ENCODE peak calls at places on chromosomes 5 and 9, in five cellular contexts. One of them, this sample, is unnamed.

GRCh38 chr5:87408219-87408618 is 4.5 kb downstream of the CCNH start:
- DNase-seq in sigmoid colon: no peak
- DNase-seq in fibroblast of villous mesenchyme: no peak
- DNase-seq in fibroblast of pulmonary artery: no peak
- DNase-seq in progenitor cell of endocrine pancreas: no peak
- DNase-seq in this sample: no peak

GRCh38 chr9:92158097-92158601 is 42.9 kb upstream of the SPTLC1 start:
- DNase-seq in progenitor cell of endocrine pancreas: no peak
- DNase-seq in fibroblast of villous mesenchyme: no peak
- DNase-seq in sigmoid colon: no peak
- DNase-seq in fibroblast of pulmonary artery: no peak
- DNase-seq in this sample: no peak

GRCh38 chr5:151742870-151743294 is 15.5 kb downstream of the ATOX1 start:
- DNase-seq in progenitor cell of endocrine pancreas: peak
- DNase-seq in sigmoid colon: peak
- DNase-seq in fibroblast of villous mesenchyme: peak
- DNase-seq in fibroblast of pulmonary artery: peak
- DNase-seq in this sample: no peak

GRCh38 chr9:33924978-33925797 is 108.2 kb downstream of the UBE2R2 start:
- DNase-seq in fibroblast of villous mesenchyme: peak
- DNase-seq in progenitor cell of endocrine pancreas: peak
- DNase-seq in fibroblast of pulmonary artery: peak
- DNase-seq in sigmoid colon: no peak
- DNase-seq in this sample: no peak

GRCh38 chr9:36140086-36141084 is 3.9 kb downstream of the GLIPR2 start:
- DNase-seq in progenitor cell of endocrine pancreas: no peak
- DNase-seq in fibroblast of villous mesenchyme: no peak
- DNase-seq in fibroblast of pulmonary artery: no peak
- DNase-seq in sigmoid colon: peak
- DNase-seq in this sample: no peak

GRCh38 chr9:110156902-110157301 is 51.1 kb downstream of the C9orf152 start:
- DNase-seq in sigmoid colon: no peak
- DNase-seq in fibroblast of pulmonary artery: peak
- DNase-seq in fibroblast of villous mesenchyme: peak
- DNase-seq in progenitor cell of endocrine pancreas: no peak
- DNase-seq in this sample: no peak

GRCh38 chr5:102916114-102916513 is 161.0 kb downstream of the PAM start:
- DNase-seq in fibroblast of pulmonary artery: no peak
- DNase-seq in sigmoid colon: no peak
- DNase-seq in fibroblast of villous mesenchyme: no peak
- DNase-seq in progenitor cell of endocrine pancreas: no peak
- DNase-seq in this sample: no peak

GRCh38 chr5:169728-170094 is 21.6 kb upstream of the LRRC14B start:
- DNase-seq in fibroblast of villous mesenchyme: no peak
- DNase-seq in fibroblast of pulmonary artery: no peak
- DNase-seq in sigmoid colon: no peak
- DNase-seq in progenitor cell of endocrine pancreas: no peak
- DNase-seq in this sample: no peak

GRCh38 chr5:156394642-156395393 is 67.9 kb downstream of the SGCD start:
- DNase-seq in sigmoid colon: no peak
- DNase-seq in fibroblast of villous mesenchyme: peak
- DNase-seq in fibroblast of pulmonary artery: peak
- DNase-seq in progenitor cell of endocrine pancreas: no peak
- DNase-seq in this sample: no peak

GRCh38 chr5:172887735-172888134 is 53.7 kb downstream of the ERGIC1 start:
- DNase-seq in fibroblast of villous mesenchyme: peak
- DNase-seq in progenitor cell of endocrine pancreas: no peak
- DNase-seq in fibroblast of pulmonary artery: peak
- DNase-seq in sigmoid colon: peak
- DNase-seq in this sample: no peak

GRCh38 chr9:14221558-14221957 is 92.4 kb downstream of the NFIB start:
- DNase-seq in progenitor cell of endocrine pancreas: no peak
- DNase-seq in sigmoid colon: no peak
- DNase-seq in fibroblast of villous mesenchyme: peak
- DNase-seq in fibroblast of pulmonary artery: peak
- DNase-seq in this sample: peak

GRCh38 chr9:115615821-115616665 is 498.1 kb upstream of the TNC start:
- DNase-seq in progenitor cell of endocrine pancreas: no peak
- DNase-seq in fibroblast of pulmonary artery: peak
- DNase-seq in sigmoid colon: no peak
- DNase-seq in fibroblast of villous mesenchyme: peak
- DNase-seq in this sample: peak

GRCh38 chr9:98369471-98369870 is 114.0 kb upstream of the TBC1D2 start:
- DNase-seq in progenitor cell of endocrine pancreas: no peak
- DNase-seq in fibroblast of villous mesenchyme: no peak
- DNase-seq in fibroblast of pulmonary artery: no peak
- DNase-seq in sigmoid colon: no peak
- DNase-seq in this sample: no peak

GRCh38 chr5:92552206-92553160 is 1028.5 kb downstream of the NR2F1-AS1 start:
- DNase-seq in fibroblast of pulmonary artery: peak
- DNase-seq in sigmoid colon: no peak
- DNase-seq in progenitor cell of endocrine pancreas: no peak
- DNase-seq in fibroblast of villous mesenchyme: peak
- DNase-seq in this sample: peak

GRCh38 chr9:122053546-122053945 is 39.6 kb downstream of the TTLL11 start:
- DNase-seq in progenitor cell of endocrine pancreas: no peak
- DNase-seq in fibroblast of villous mesenchyme: no peak
- DNase-seq in fibroblast of pulmonary artery: no peak
- DNase-seq in sigmoid colon: no peak
- DNase-seq in this sample: no peak

GRCh38 chr5:96893342-96893741 is 17.0 kb downstream of the ERAP2 start:
- DNase-seq in fibroblast of villous mesenchyme: peak
- DNase-seq in fibroblast of pulmonary artery: peak
- DNase-seq in progenitor cell of endocrine pancreas: no peak
- DNase-seq in sigmoid colon: no peak
- DNase-seq in this sample: no peak

DNA sequence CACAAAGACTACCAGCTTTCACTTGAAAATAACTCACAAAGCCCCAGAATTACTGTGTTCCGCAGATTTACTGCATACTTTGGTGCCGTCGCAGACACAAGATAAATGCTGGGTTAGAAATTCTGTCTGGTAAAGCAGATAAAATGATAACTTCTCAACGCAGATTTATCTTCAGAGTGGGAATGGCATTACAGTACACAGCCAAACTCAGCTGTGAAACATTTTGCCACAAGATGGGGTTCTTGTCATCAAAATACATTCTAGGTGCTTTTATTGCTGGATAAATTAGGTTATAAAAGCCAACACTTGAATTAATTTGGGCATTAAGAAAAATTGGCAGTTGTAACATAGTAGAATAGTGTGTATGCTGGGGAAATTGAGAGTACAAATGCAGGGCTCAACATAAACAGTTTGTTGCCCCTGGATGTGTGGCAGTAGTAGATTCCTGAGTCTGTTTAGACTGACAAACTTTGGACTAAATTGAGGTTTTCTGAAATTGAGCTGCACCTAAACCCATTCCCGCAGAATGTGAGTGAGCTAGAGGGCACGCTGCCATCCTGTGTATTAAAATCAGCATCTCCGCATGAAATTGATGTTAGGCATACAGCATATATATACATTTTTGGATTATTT is 61.1 kb downstream of the LMNB1 start:
- DNase-seq in fibroblast of pulmonary artery: peak
- DNase-seq in progenitor cell of endocrine pancreas: no peak
- DNase-seq in sigmoid colon: no peak
- DNase-seq in fibroblast of villous mesenchyme: peak
- DNase-seq in this sample: no peak
- TF ChIP-seq CTCF in fibroblast of pulmonary artery: peak
- TF ChIP-seq CTCF in progenitor cell of endocrine pancreas: no peak
- TF ChIP-seq CTCF in sigmoid colon: peak
- TF ChIP-seq CTCF in fibroblast of villous mesenchyme: peak
- TF ChIP-seq CTCF in this sample: peak

DNA sequence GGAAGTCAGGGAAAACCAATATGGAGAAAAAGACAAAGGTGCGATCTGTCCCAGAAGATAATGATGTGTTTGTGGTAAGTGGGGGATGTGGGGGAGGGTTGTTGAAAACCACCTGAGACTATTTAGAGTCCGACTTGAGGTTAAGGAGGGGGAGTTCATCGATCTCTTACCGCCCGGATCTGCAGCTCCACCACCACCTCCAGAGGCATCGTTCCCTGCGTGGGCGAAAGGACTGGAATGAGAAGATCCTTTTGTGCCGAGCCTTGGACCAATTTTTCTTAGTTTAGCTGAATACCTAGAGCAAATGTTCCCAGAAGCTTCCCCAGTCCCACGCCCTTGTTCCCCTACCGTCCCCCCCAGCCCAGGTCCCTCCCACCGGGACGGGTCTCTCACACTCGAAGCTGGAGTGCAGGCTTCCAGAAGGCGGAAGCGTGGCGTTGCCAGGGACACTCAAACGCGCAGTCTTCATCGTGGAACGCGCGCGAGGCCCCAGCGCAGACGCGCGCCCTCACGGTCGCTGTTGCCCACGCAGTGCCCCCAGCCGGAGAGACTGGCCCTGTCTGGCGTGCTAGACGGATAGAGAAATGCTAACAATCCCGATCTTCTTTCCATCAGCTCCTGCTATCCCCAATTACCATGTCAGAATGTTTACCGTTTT is at the start of gene SPATA6L:
- DNase-seq in fibroblast of villous mesenchyme: peak
- DNase-seq in progenitor cell of endocrine pancreas: peak
- DNase-seq in sigmoid colon: peak
- DNase-seq in fibroblast of pulmonary artery: peak
- DNase-seq in this sample: no peak
- TF ChIP-seq CTCF in fibroblast of villous mesenchyme: no peak
- TF ChIP-seq CTCF in progenitor cell of endocrine pancreas: no peak
- TF ChIP-seq CTCF in sigmoid colon: no peak
- TF ChIP-seq CTCF in fibroblast of pulmonary artery: peak
- TF ChIP-seq CTCF in this sample: no peak

DNA sequence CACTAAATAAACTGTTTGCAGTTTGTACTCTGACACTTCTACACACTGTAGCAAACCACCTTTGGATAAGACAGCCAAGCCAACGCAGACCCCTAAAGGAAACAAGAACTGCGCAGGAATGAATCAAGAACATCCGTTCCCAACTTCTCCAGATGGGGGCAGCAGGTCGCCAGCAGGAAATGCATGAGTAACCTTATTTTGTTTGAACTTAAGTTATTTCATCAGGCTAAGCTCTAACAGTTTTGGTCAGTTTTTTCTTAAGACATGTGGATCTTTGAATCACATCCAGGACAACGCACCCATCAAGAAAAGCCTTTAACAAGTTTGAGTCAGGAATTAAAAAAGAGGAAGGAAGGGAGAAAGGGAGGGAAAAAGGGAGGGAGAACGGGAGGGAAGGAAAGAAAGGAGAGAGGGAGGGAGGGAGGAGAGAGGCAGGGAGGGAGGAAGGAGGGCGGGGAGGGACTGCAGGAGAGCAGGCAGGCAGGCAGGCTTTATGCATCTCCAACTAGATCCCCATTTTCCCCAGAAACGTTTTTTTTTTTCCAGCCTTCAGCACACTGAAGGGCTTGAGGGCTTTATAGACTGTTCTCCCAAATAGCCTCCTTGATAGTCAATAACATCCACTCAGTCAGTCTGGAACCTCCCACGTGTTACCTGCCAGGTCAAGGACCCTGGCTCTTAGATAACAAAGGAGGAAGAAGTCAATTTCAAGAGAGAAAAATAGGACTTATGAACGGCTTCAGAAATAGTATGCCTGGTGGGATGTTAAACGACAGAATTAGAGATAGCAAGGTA is 22.2 kb downstream of the BHMT start:
- DNase-seq in sigmoid colon: peak
- DNase-seq in fibroblast of pulmonary artery: peak
- DNase-seq in progenitor cell of endocrine pancreas: peak
- DNase-seq in fibroblast of villous mesenchyme: peak
- DNase-seq in this sample: peak
- TF ChIP-seq CTCF in sigmoid colon: peak
- TF ChIP-seq CTCF in fibroblast of pulmonary artery: peak
- TF ChIP-seq CTCF in progenitor cell of endocrine pancreas: peak
- TF ChIP-seq CTCF in fibroblast of villous mesenchyme: peak
- TF ChIP-seq CTCF in this sample: peak

DNA sequence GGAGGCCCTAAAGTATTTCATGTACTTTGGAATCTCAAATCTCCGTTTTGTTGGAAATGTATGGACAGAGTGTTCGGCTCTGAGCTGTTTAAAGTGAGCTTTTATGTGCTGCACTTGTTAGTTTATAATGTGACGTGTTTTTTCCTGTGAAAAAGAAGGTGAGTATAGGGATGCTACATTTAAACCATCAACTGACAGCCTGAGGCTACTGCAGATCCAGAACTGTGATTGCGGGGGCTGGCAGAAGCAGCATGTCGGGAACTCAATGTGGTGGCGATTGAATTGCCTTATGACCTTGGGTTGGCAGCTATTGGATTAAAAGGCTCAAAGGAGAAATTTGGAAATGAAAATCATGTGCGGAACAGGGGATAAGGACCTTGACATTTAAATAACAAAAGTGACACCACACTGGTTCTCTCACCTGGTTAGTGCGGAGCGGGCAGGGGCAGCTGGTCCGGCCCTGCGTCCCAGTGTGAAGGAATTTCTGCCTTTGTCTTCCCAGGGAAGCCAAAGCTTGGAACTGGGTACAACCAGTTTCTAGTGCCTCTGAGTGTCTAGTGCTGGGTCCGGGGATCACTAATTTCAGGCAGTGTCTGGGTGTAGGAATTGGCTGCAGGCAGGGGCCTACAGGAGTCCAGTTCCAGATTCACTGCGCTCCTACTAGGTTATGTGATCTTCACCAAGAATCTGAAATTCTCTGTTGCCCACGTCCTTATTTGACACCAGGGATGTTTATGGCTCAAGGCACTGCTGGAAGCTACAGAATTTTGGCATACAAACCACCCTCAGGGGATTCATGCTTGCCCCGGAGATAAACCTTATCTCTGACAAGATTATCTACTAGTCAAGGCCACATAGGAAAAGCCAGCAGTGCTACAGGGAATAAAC is 120.7 kb upstream of the ERCC6L2 start:
- DNase-seq in sigmoid colon: no peak
- DNase-seq in fibroblast of villous mesenchyme: no peak
- DNase-seq in fibroblast of pulmonary artery: no peak
- DNase-seq in progenitor cell of endocrine pancreas: no peak
- DNase-seq in this sample: no peak
- TF ChIP-seq CTCF in sigmoid colon: no peak
- TF ChIP-seq CTCF in fibroblast of villous mesenchyme: no peak
- TF ChIP-seq CTCF in fibroblast of pulmonary artery: no peak
- TF ChIP-seq CTCF in progenitor cell of endocrine pancreas: no peak
- TF ChIP-seq CTCF in this sample: no peak

DNA sequence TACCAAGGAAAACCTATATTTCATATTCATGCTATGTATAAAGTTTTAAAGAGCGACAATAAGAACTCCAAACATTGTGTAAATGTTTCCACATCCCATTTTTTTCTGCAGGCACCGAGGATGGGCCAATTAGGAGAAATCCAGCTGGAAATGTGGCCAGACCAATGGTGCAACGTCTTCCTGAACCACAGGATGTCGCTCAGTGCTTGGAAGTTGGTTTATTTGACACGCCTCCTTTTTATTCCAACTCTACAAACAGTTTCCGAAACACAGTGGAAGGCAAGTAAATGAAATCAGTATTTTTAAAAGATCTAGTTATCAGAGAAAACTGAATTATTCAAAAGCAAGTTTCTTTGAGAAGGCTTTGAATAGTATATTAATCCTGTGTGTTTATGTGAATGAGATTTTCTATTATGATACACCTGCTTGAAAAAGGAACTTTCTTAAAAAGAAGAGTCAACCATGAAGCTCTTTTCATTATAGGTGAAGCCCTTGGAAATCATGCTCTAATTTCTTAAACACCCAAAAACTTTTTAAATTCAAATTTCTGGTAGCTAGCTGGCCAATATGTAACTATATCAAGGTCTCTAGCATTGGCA is 9.1 kb downstream of the TYRP1 start:
- DNase-seq in fibroblast of pulmonary artery: peak
- DNase-seq in sigmoid colon: peak
- DNase-seq in progenitor cell of endocrine pancreas: peak
- DNase-seq in fibroblast of villous mesenchyme: peak
- DNase-seq in this sample: no peak
- TF ChIP-seq CTCF in fibroblast of pulmonary artery: peak
- TF ChIP-seq CTCF in sigmoid colon: peak
- TF ChIP-seq CTCF in progenitor cell of endocrine pancreas: peak
- TF ChIP-seq CTCF in fibroblast of villous mesenchyme: peak
- TF ChIP-seq CTCF in this sample: peak

This sample was measured in keratinocyte.